ENCODE peak calls at places on chromosomes 7 and 10, in four cellular contexts. J is stimulated activated CD4-positive, alpha-beta T cell treated with anti-CD3 and anti-CD28 coated beads, TNF-alpha, amount 100 ng/mL, for 48 hours; R is RPMI8226; L is ecto neural progenitor cell. K is an unnamed sample.

GRCh38 chr7:44167920-44168319 is 21.3 kb downstream of the GCK start:
- DNase-seq in J (no peak), L (no peak), R (peak; percentile 38), K (no peak)

GRCh38 chr10:97171001-97171400 is 14.8 kb downstream of the SLIT1 start:
- DNase-seq in L (no peak), J (no peak), R (no peak), K (no peak)

GRCh38 chr7:157027568-157028527 is 17.4 kb upstream of the MNX1 start:
- DNase-seq in L (no peak), J (no peak), R (no peak), K (no peak)

GRCh38 chr7:87347207-87347606 is 1.7 kb downstream of the CROT start:
- DNase-seq in J (no peak), L (no peak), R (no peak), K (no peak)

GRCh38 chr10:12299222-12299973 is 49.9 kb upstream of the CAMK1D start:
- DNase-seq in L (no peak), J (no peak), R (no peak), K (no peak)

GRCh38 chr10:1532636-1533035 is 204.7 kb downstream of the ADARB2 start:
- DNase-seq in L (no peak), J (no peak), R (no peak), K (no peak)

GRCh38 chr7:91041901-91042457 is 222.3 kb upstream of the FZD1 start:
- DNase-seq in J (no peak), L (no peak), R (no peak), K (no peak)

GRCh38 chr7:105487559-105488218 is 34.4 kb downstream of the PUS7 start:
- DNase-seq in L (no peak), R (no peak), J (no peak), K (no peak)

GRCh38 chr10:32983333-32983909 is 25.4 kb upstream of the ITGB1 start:
- DNase-seq in L (no peak), R (no peak), J (no peak), K (no peak)

GRCh38 chr7:111090834-111091233 is at the start of gene LRRN3:
- DNase-seq in L (peak; percentile 54), J (no peak), R (no peak), K (peak; percentile 49)

GRCh38 chr10:34966440-34966839 is 123.7 kb downstream of the CUL2 start:
- DNase-seq in J (no peak), R (no peak), L (no peak), K (no peak)

GRCh38 chr10:69800109-69800508 is 1.6 kb upstream of the COL13A1 start:
- DNase-seq in R (no peak), J (no peak), L (peak; percentile 64), K (no peak)

GRCh38 chr10:117075064-117075463 is 63.0 kb downstream of the VAX1 start:
- DNase-seq in J (no peak), L (no peak), R (no peak), K (no peak)

GRCh38 chr10:51001587-51001986 is 72.7 kb upstream of the PRKG1 start:
- DNase-seq in J (no peak), L (no peak), R (peak; percentile 7), K (no peak)

GRCh38 chr10:129969528-129970264 is 5.6 kb upstream of the EBF3 start:
- DNase-seq in L (no peak), J (no peak), R (no peak), K (no peak)

GRCh38 chr10:100100651-100101525 is 19.2 kb upstream of the CPN1 start:
- DNase-seq in J (no peak), L (no peak), R (no peak), K (no peak)

GRCh38 chr10:107451047-107451446 is 286.5 kb upstream of the SORCS1 start:
- DNase-seq in L (no peak), R (no peak), J (no peak), K (no peak)

GRCh38 chr7:142303650-142304049 is 45.8 kb upstream of the PRSS58 start:
- DNase-seq in R (peak; percentile 51), L (no peak), J (no peak), K (no peak)

GRCh38 chr10:61986788-61987187 is 85.3 kb downstream of the ARID5B start:
- DNase-seq in J (no peak), R (no peak), L (no peak), K (no peak)

GRCh38 chr7:3200504-3200903 is 100.5 kb upstream of the SDK1 start:
- DNase-seq in R (no peak), J (peak; percentile 6), L (no peak), K (no peak)

GRCh38 chr10:69089638-69090599 is 2.0 kb downstream of the SRGN start:
- DNase-seq in R (peak; percentile 30), L (no peak), J (peak; percentile 66), K (no peak)

GRCh38 chr7:81604075-81604807 is 165.6 kb downstream of the HGF start:
- DNase-seq in L (no peak), J (no peak), R (no peak), K (no peak)

GRCh38 chr10:6386346-6386745 is 183.6 kb downstream of the PFKFB3 start:
- DNase-seq in R (no peak), L (no peak), J (no peak), K (no peak)

K was measured in NCI-H2107.